ENCODE peak calls at places on chromosome 9, in four cellular contexts. One of them, this sample, is unnamed. For H3K36me3, the result is how much of the 10 kb centered on the place peaks cover.

GRCh38 chr9:112041199-112041535 is 133.9 kb downstream of the SUSD1 start:
- DNase-seq in psoas muscle: no peak
- DNase-seq in GM06990: no peak
- DNase-seq in cardiac muscle cell: no peak
- DNase-seq in this sample: no peak

GRCh38 chr9:112338561-112338960 is 5.1 kb upstream of the PTBP3 start:
- DNase-seq in psoas muscle: no peak
- DNase-seq in GM06990: no peak
- DNase-seq in cardiac muscle cell: no peak
- DNase-seq in this sample: no peak

GRCh38 chr9:125785187-125785840 is 38.1 kb downstream of the PBX3 start:
- DNase-seq in psoas muscle: no peak
- DNase-seq in GM06990: no peak
- DNase-seq in cardiac muscle cell: no peak
- DNase-seq in this sample: no peak

GRCh38 chr9:121372563-121373400 is 2.7 kb upstream of the STOM start:
- DNase-seq in psoas muscle: no peak
- DNase-seq in GM06990: no peak
- DNase-seq in cardiac muscle cell: no peak
- DNase-seq in this sample: no peak

GRCh38 chr9:112848316-112849151 is 42.1 kb downstream of the SLC46A2 start:
- DNase-seq in psoas muscle: no peak
- DNase-seq in GM06990: no peak
- DNase-seq in cardiac muscle cell: no peak
- DNase-seq in this sample: no peak

GRCh38 chr9:84671651-84672467 is 2.3 kb downstream of the NTRK2 start:
- DNase-seq in psoas muscle: no peak
- DNase-seq in GM06990: no peak
- DNase-seq in cardiac muscle cell: no peak
- DNase-seq in this sample: no peak

GRCh38 chr9:105296445-105296844 is 52.0 kb downstream of the SLC44A1 start:
- DNase-seq in psoas muscle: no peak
- DNase-seq in GM06990: no peak
- DNase-seq in cardiac muscle cell: no peak
- DNase-seq in this sample: no peak

GRCh38 chr9:73116030-73116429 is 35.6 kb upstream of the ANXA1 start:
- DNase-seq in psoas muscle: no peak
- DNase-seq in GM06990: no peak
- DNase-seq in cardiac muscle cell: no peak
- DNase-seq in this sample: no peak

GRCh38 chr9:126127591-126127990 is 199.0 kb upstream of the MVB12B start:
- DNase-seq in psoas muscle: no peak
- DNase-seq in GM06990: no peak
- DNase-seq in cardiac muscle cell: no peak
- DNase-seq in this sample: no peak

GRCh38 chr9:134215709-134216448 is 51.5 kb upstream of the RNU6ATAC start:
- DNase-seq in psoas muscle: peak
- DNase-seq in GM06990: no peak
- DNase-seq in cardiac muscle cell: no peak
- DNase-seq in this sample: no peak

GRCh38 chr9:107487521-107488399 is 1.8 kb downstream of the KLF4 start:
- DNase-seq in psoas muscle: peak
- DNase-seq in GM06990: peak
- DNase-seq in cardiac muscle cell: peak
- DNase-seq in this sample: no peak

GRCh38 chr9:123637940-123638634 is 282.1 kb downstream of the CRB2 start:
- DNase-seq in psoas muscle: no peak
- DNase-seq in GM06990: no peak
- DNase-seq in cardiac muscle cell: no peak
- DNase-seq in this sample: no peak

GRCh38 chr9:69443178-69443577 is 118.2 kb downstream of the ENTREP1 start:
- DNase-seq in psoas muscle: no peak
- DNase-seq in GM06990: no peak
- DNase-seq in cardiac muscle cell: no peak
- DNase-seq in this sample: no peak

GRCh38 chr9:35487066-35487465 is 2.8 kb upstream of the RUSC2 start:
- DNase-seq in psoas muscle: no peak
- DNase-seq in GM06990: no peak
- DNase-seq in cardiac muscle cell: no peak
- DNase-seq in this sample: no peak

DNA sequence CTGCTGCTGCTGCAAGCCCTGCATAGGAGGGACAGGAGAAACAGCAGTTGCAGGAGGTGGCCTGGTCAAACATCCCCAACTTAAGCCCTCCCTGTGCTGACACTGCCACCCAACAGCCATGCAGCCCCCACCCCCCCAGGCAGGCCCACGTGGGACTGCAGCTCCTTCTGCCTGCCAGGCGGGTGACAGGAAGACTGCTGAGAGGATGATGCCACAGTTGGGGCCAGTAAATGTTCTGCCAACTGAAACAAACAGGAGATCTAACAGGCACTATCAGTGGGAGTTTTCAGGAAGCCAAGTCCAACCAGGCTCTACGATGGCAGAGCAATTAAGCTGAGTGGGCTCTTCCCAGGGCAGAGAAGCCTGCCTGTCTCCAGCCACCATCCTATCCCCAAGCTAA is 31.1 kb downstream of the DIRAS2 start:
- DNase-seq in psoas muscle: no peak
- DNase-seq in GM06990: no peak
- DNase-seq in cardiac muscle cell: no peak
- DNase-seq in this sample: no peak
- H3K36me3 ChIP-seq in psoas muscle: under half
- H3K36me3 ChIP-seq in GM06990: under half
- H3K36me3 ChIP-seq in cardiac muscle cell: under half
- H3K36me3 ChIP-seq in this sample: under half

GRCh38 chr9:95036676-95037075 is 280.8 kb downstream of the FANCC start:
- DNase-seq in psoas muscle: no peak
- DNase-seq in GM06990: no peak
- DNase-seq in cardiac muscle cell: no peak
- DNase-seq in this sample: no peak
- H3K36me3 ChIP-seq in psoas muscle: under half
- H3K36me3 ChIP-seq in GM06990: under half
- H3K36me3 ChIP-seq in cardiac muscle cell: under half
- H3K36me3 ChIP-seq in this sample: under half

GRCh38 chr9:128389395-128390149 is 18.4 kb downstream of the URM1 start:
- DNase-seq in psoas muscle: peak
- DNase-seq in GM06990: no peak
- DNase-seq in cardiac muscle cell: peak
- DNase-seq in this sample: no peak
- H3K36me3 ChIP-seq in psoas muscle: under half
- H3K36me3 ChIP-seq in GM06990: under half
- H3K36me3 ChIP-seq in cardiac muscle cell: under half
- H3K36me3 ChIP-seq in this sample: half or more

GRCh38 chr9:4714266-4715016 is 26.6 kb downstream of the AK3 start:
- DNase-seq in psoas muscle: no peak
- DNase-seq in GM06990: no peak
- DNase-seq in cardiac muscle cell: no peak
- DNase-seq in this sample: no peak

GRCh38 chr9:4717815-4718214 is 23.2 kb downstream of the AK3 start:
- DNase-seq in psoas muscle: no peak
- DNase-seq in GM06990: no peak
- DNase-seq in cardiac muscle cell: no peak
- DNase-seq in this sample: no peak

GRCh38 chr9:4713849-4714248 is 27.2 kb downstream of the AK3 start:
- DNase-seq in psoas muscle: no peak
- DNase-seq in GM06990: no peak
- DNase-seq in cardiac muscle cell: no peak
- DNase-seq in this sample: no peak

GRCh38 chr9:4718911-4719310 is 22.1 kb downstream of the AK3 start:
- DNase-seq in psoas muscle: no peak
- DNase-seq in GM06990: no peak
- DNase-seq in cardiac muscle cell: no peak
- DNase-seq in this sample: no peak

DNA sequence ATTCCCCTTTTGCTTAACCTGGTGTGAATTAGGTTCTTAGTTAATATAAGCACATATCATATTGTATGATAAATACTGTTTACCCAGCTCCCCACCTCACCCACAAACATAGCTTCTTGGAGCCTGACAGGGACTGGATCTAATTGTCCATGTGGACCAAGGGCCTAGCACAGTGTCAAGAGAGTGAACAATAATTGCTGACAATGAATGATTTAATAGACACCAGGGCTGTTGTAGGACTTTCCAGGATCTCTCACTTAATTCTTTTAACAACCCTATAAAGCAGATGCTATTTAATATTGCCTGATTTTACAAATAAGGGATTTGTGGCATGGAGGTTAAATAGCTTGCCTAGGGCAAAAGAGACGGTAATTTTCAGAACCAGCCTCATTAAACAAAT is 24.8 kb downstream of the AK3 start:
- DNase-seq in psoas muscle: no peak
- DNase-seq in GM06990: no peak
- DNase-seq in cardiac muscle cell: no peak
- DNase-seq in this sample: no peak
- H3K36me3 ChIP-seq in psoas muscle: under half
- H3K36me3 ChIP-seq in GM06990: under half
- H3K36me3 ChIP-seq in cardiac muscle cell: half or more
- H3K36me3 ChIP-seq in this sample: half or more

GRCh38 chr9:6551126-6551525 is 94.4 kb downstream of the GLDC start:
- DNase-seq in psoas muscle: no peak
- DNase-seq in GM06990: no peak
- DNase-seq in cardiac muscle cell: no peak
- DNase-seq in this sample: no peak
- H3K36me3 ChIP-seq in psoas muscle: under half
- H3K36me3 ChIP-seq in GM06990: under half
- H3K36me3 ChIP-seq in cardiac muscle cell: under half
- H3K36me3 ChIP-seq in this sample: under half

GRCh38 chr9:136920832-136921231 is 23.7 kb downstream of the FBXW5 start:
- DNase-seq in psoas muscle: no peak
- DNase-seq in GM06990: no peak
- DNase-seq in cardiac muscle cell: no peak
- DNase-seq in this sample: no peak

GRCh38 chr9:136917902-136918301 is 26.6 kb downstream of the FBXW5 start:
- DNase-seq in psoas muscle: no peak
- DNase-seq in GM06990: no peak
- DNase-seq in cardiac muscle cell: no peak
- DNase-seq in this sample: no peak

GRCh38 chr9:136921307-136921706 is 23.2 kb downstream of the FBXW5 start:
- DNase-seq in psoas muscle: no peak
- DNase-seq in GM06990: no peak
- DNase-seq in cardiac muscle cell: no peak
- DNase-seq in this sample: no peak

GRCh38 chr9:136921718-136922117 is 22.8 kb downstream of the FBXW5 start:
- DNase-seq in psoas muscle: no peak
- DNase-seq in GM06990: no peak
- DNase-seq in cardiac muscle cell: peak
- DNase-seq in this sample: no peak

GRCh38 chr9:136920069-136920468 is 24.5 kb downstream of the FBXW5 start:
- DNase-seq in psoas muscle: no peak
- DNase-seq in GM06990: no peak
- DNase-seq in cardiac muscle cell: no peak
- DNase-seq in this sample: no peak
- H3K36me3 ChIP-seq in psoas muscle: under half
- H3K36me3 ChIP-seq in GM06990: under half
- H3K36me3 ChIP-seq in cardiac muscle cell: under half
- H3K36me3 ChIP-seq in this sample: under half

This sample was measured in naive thymus-derived CD4-positive, alpha-beta T cell.